ENCODE peak calls at places on chromosomes 3 and 15, in four cellular contexts. B, E, J and Y are unnamed samples.

GRCh38 chr3:58124387-58124786 is 86.4 kb downstream of the DNASE1L3 start:
- DNase-seq in E (no peak), J (no peak), B (no peak), Y (no peak)

GRCh38 chr3:186965141-186965879 is 35.0 kb downstream of the ST6GAL1 start:
- DNase-seq in E (no peak), J (peak), B (no peak), Y (no peak)

GRCh38 chr3:10290476-10291138 is 2.1 kb downstream of the GHRL start:
- DNase-seq in J (no peak), B (no peak), E (no peak), Y (no peak)

GRCh38 chr3:51280171-51280570 is 104.9 kb upstream of the MANF start:
- DNase-seq in J (no peak), B (no peak), E (no peak), Y (no peak)

GRCh38 chr15:55358471-55358870 is 39.4 kb downstream of the PIGB start:
- DNase-seq in J (no peak), E (no peak), B (no peak), Y (no peak)

GRCh38 chr3:183766745-183767606 is 58.4 kb downstream of the MAP6D1 start:
- DNase-seq in B (peak), E (peak), J (no peak), Y (peak)

GRCh38 chr3:77837626-77838025 is 797.7 kb downstream of the ROBO2 start:
- DNase-seq in B (no peak), J (no peak), E (no peak), Y (no peak)

GRCh38 chr3:156626104-156626503 is 48.3 kb upstream of the TIPARP start:
- DNase-seq in J (no peak), E (peak), B (no peak), Y (no peak)

GRCh38 chr3:82082796-82083195 is 321.4 kb upstream of the GBE1 start:
- DNase-seq in J (no peak), E (no peak), B (no peak), Y (no peak)

GRCh38 chr3:51997935-51998596 is 2.4 kb upstream of the RPL29 start:
- DNase-seq in J (no peak), B (no peak), E (no peak), Y (no peak)

GRCh38 chr3:148329481-148330220 is 368.1 kb upstream of the AGTR1 start:
- DNase-seq in J (no peak), E (no peak), B (no peak), Y (no peak)

GRCh38 chr3:62048577-62048976 is 324.8 kb downstream of the FEZF2 start:
- DNase-seq in J (no peak), B (no peak), E (no peak), Y (no peak)

GRCh38 chr15:41474436-41474835 is 19.2 kb upstream of the ITPKA start:
- DNase-seq in E (no peak), J (no peak), B (no peak), Y (no peak)

GRCh38 chr3:125045965-125046364 is 9.8 kb downstream of the HEG1 start:
- DNase-seq in B (no peak), E (no peak), J (no peak), Y (no peak)

GRCh38 chr15:48646364-48646763 is 855 bp upstream of the FBN1 start:
- DNase-seq in J (no peak), E (no peak), B (no peak), Y (no peak)

GRCh38 chr3:119309591-119309990 is 15.4 kb downstream of the ARHGAP31 start:
- DNase-seq in J (no peak), B (no peak), E (no peak), Y (no peak)

GRCh38 chr3:37466660-37467359 is 292.4 kb upstream of the LRRFIP2 start:
- DNase-seq in B (no peak), J (no peak), E (no peak), Y (no peak)

GRCh38 chr3:187989458-187990153 is 164.4 kb upstream of the LPP start:
- DNase-seq in B (no peak), E (no peak), J (no peak), Y (no peak)
- TF ChIP-seq SPI1 in B (no peak), E (no peak), J (no peak), Y (no peak)

GRCh38 chr15:70519004-70519365 is 244.4 kb downstream of the UACA start:
- DNase-seq in E (no peak), J (no peak), B (no peak), Y (no peak)
- TF ChIP-seq SPI1 in E (no peak), J (no peak), B (no peak), Y (no peak)

DNA sequence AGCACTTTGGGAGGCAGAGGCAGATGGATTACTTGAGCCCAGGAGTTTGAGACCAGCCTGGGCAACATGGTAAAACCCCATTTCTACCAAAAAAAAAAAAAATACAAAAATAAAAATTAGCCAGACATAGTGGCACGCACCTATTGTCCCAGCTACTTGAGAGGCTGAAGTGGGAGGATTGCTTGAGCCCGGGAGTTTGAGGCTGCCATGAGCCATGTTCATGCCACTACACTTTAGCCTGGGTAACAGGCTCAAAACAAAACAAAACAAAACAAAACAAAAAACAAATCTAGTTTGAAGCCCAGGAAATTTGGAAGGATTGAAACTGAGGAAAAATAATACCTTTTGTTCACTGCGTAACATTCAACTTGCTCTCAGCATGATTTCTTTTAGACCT is 16.6 kb downstream of the TMOD3 start:
- DNase-seq in B (no peak), J (no peak), E (no peak), Y (no peak)
- TF ChIP-seq SPI1 in B (no peak), J (no peak), E (no peak), Y (no peak)

GRCh38 chr3:70870576-70870975 is 558.1 kb upstream of the MDFIC2 start:
- DNase-seq in B (no peak), J (no peak), E (no peak), Y (no peak)
- TF ChIP-seq SPI1 in B (no peak), J (no peak), E (no peak), Y (no peak)

DNA sequence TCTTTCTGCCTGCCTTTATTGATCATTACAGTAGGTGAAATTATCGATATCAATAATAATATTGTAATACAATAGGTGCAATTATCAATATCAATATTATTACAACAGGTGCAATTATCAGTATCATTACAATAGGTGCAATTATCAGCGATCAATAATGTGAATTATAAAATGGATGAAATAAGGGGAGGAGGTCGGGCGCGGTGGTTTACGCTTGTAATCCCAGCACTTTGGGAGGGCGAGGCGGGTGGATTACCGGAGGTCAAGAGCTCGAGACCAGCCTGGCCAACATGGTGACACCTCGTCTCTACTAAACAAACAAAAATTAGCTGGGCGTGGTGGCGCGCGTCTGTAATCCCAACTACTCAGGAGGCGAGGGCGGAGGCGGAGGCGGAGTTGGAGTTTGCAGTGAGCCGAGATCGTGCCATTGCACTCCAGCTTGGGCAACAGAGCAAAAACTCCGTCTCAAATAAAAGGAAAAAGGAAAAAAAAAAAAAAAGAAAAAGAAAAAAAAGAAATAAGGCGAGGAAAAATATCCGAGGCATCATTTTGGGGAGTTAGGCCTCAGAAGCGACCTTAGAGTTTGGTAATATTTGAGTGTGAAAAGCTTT is 611 bp upstream of the BNIP2 start:
- DNase-seq in B (peak), E (peak), J (no peak), Y (no peak)
- TF ChIP-seq SPI1 in B (no peak), E (no peak), J (no peak), Y (no peak)